ENCODE peak calls at places on chromosomes 4 and X, in five cellular contexts. K, L, Z, N and Q are unnamed samples.

GRCh38 chrX:46703980-46704379 is 54.9 kb downstream of the SLC9A7 start:
- DNase-seq in K (no peak), L (no peak), Z (no peak), N (no peak), Q (no peak)

GRCh38 chr4:184147858-184148799 is 69.5 kb downstream of the ENPP6 start:
- DNase-seq in K (no peak), L (no peak), Z (no peak), N (no peak), Q (no peak)

GRCh38 chrX:103828529-103828928 is 3.5 kb downstream of the RAB9B start:
- DNase-seq in K (no peak), L (no peak), Z (no peak), N (no peak), Q (no peak)

GRCh38 chr4:142386450-142386849 is 459.7 kb downstream of the INPP4B start:
- DNase-seq in K (no peak), L (no peak), Z (no peak), N (no peak), Q (no peak)

GRCh38 chr4:165096776-165097175 is 15.9 kb downstream of the TMEM192 start:
- DNase-seq in K (no peak), L (no peak), Z (no peak), N (no peak), Q (peak; percentile 2)

GRCh38 chr4:2804973-2805501 is 12.2 kb downstream of the SH3BP2 start:
- DNase-seq in K (no peak), L (no peak), Z (no peak), N (no peak), Q (no peak)

GRCh38 chr4:69321153-69321729 is 41.0 kb downstream of the UGT2B28 start:
- DNase-seq in K (no peak), L (no peak), Z (no peak), N (no peak), Q (peak; percentile 36)

GRCh38 chrX:132741706-132742105 is 216.7 kb downstream of the HS6ST2 start:
- DNase-seq in K (no peak), L (no peak), Z (no peak), N (no peak), Q (no peak)

GRCh38 chr4:144714166-144714565 is 68.2 kb downstream of the HHIP start:
- DNase-seq in K (no peak), L (no peak), Z (no peak), N (no peak), Q (no peak)

GRCh38 chrX:135463937-135464336 is 42.2 kb downstream of the SMIM10L2A start:
- DNase-seq in K (no peak), L (no peak), Z (no peak), N (no peak), Q (peak; percentile 27)

GRCh38 chrX:138018145-138018799 is 452.3 kb downstream of the ZIC3 start:
- DNase-seq in K (no peak), L (no peak), Z (no peak), N (no peak), Q (no peak)

GRCh38 chr4:34108456-34108855 is 2135.9 kb downstream of the ARAP2 start:
- DNase-seq in K (no peak), L (no peak), Z (no peak), N (no peak), Q (no peak)

GRCh38 chr4:75229783-75230570 is 284.2 kb downstream of the RCHY1 start:
- DNase-seq in K (no peak), L (no peak), Z (no peak), N (no peak), Q (no peak)

GRCh38 chr4:94711635-94712034 is 46.1 kb upstream of the BMPR1B start:
- DNase-seq in K (no peak), L (no peak), Z (no peak), N (no peak), Q (no peak)

GRCh38 chr4:101563126-101563525 is 215.8 kb upstream of the PPP3CA start:
- DNase-seq in K (no peak), L (no peak), Z (no peak), N (no peak), Q (no peak)

GRCh38 chr4:37438880-37439279 is 194.3 kb downstream of the NWD2 start:
- DNase-seq in K (no peak), L (no peak), Z (no peak), N (no peak), Q (no peak)

GRCh38 chr4:152359208-152360044 is 176.5 kb downstream of the FBXW7 start:
- DNase-seq in K (no peak), L (no peak), Z (no peak), N (no peak), Q (no peak)

GRCh38 chr4:37715889-37716402 is 29.8 kb upstream of the RELL1 start:
- DNase-seq in K (no peak), L (no peak), Z (no peak), N (no peak), Q (peak; percentile 23)

GRCh38 chr4:53192017-53192416 is 173.8 kb downstream of the SCFD2 start:
- DNase-seq in K (no peak), L (no peak), Z (no peak), N (no peak), Q (no peak)

GRCh38 chr4:119209077-119209476 is 3.4 kb upstream of the USP53 start:
- DNase-seq in K (no peak), L (no peak), Z (no peak), N (no peak), Q (no peak)

GRCh38 chr4:72340803-72341431 is 228.1 kb downstream of the ADAMTS3 start:
- DNase-seq in K (no peak), L (no peak), Z (no peak), N (no peak), Q (no peak)

GRCh38 chrX:20347486-20347885 is 80.8 kb upstream of the RPS6KA3 start:
- DNase-seq in K (no peak), L (no peak), Z (no peak), N (no peak), Q (no peak)

GRCh38 chrX:131917588-131917987 is 105.5 kb upstream of the STK26 start:
- DNase-seq in K (no peak), L (no peak), Z (no peak), N (no peak), Q (peak; percentile 76)

GRCh38 chrX:2888309-2888708 is 40.8 kb downstream of the ARSD start:
- DNase-seq in K (no peak), L (no peak), Z (no peak), N (no peak), Q (no peak)

GRCh38 chrX:107226766-107227165 is 20.4 kb downstream of the DNAAF6 start:
- DNase-seq in K (no peak), L (no peak), Z (no peak), N (no peak), Q (no peak)

GRCh38 chr4:83771113-83771705 is 235.3 kb downstream of the GPAT3 start:
- DNase-seq in K (peak; percentile 62), L (peak; percentile 27), Z (peak; percentile 48), N (no peak), Q (peak; percentile 59)

GRCh38 chr4:22179124-22179874 is 230.7 kb upstream of the KCNIP4 start:
- DNase-seq in K (no peak), L (no peak), Z (no peak), N (no peak), Q (no peak)

GRCh38 chr4:5942947-5943346 is 50.1 kb upstream of the CRMP1 start:
- DNase-seq in K (no peak), L (no peak), Z (no peak), N (no peak), Q (no peak)

GRCh38 chr4:2451036-2451520 is 17.8 kb upstream of the RNF4 start:
- DNase-seq in K (no peak), L (no peak), Z (no peak), N (peak; percentile 55), Q (no peak)

GRCh38 chrX:12548746-12549145 is 242.5 kb upstream of the PRPS2 start:
- DNase-seq in K (peak; percentile 43), L (no peak), Z (peak; percentile 62), N (no peak), Q (peak; percentile 18)

GRCh38 chr4:52594961-52595360 is 64.1 kb downstream of the USP46 start:
- DNase-seq in K (no peak), L (no peak), Z (no peak), N (no peak), Q (no peak)

GRCh38 chr4:123871351-123871750 is 474.8 kb downstream of the SPRY1 start:
- DNase-seq in K (no peak), L (no peak), Z (peak; percentile 53), N (no peak), Q (no peak)

GRCh38 chr4:4488405-4489404 is 53.1 kb downstream of the STX18 start:
- DNase-seq in K (peak; percentile 74), L (peak; percentile 62), Z (peak; percentile 75), N (no peak), Q (peak; percentile 88)

GRCh38 chrX:30992381-30992904 is 79.4 kb downstream of the FTHL17 start:
- DNase-seq in K (no peak), L (no peak), Z (no peak), N (no peak), Q (peak; percentile 1)

GRCh38 chr4:107896158-107896645 is 35.1 kb upstream of the CYP2U1 start:
- DNase-seq in K (no peak), L (no peak), Z (no peak), N (no peak), Q (no peak)

GRCh38 chr4:174266416-174266815 is 17.1 kb downstream of the FBXO8 start:
- DNase-seq in K (no peak), L (no peak), Z (no peak), N (no peak), Q (no peak)

GRCh38 chr4:181957088-181957487 is 286.1 kb upstream of the TENM3 start:
- DNase-seq in K (no peak), L (no peak), Z (no peak), N (no peak), Q (no peak)